ENCODE peak calls at places on chromosomes 7 and 10, in eight cellular contexts. Q is B cell, F is tibial nerve, A is A549, N is HFFc6, R is gastrocnemius medialis, T is iris pigment epithelial cell, W is HCEC 1CT. M is an unnamed sample.

GRCh38 chr7:105015631-105015965 is 1.6 kb downstream of the KMT2E start:
- DNase-seq in Q (no peak), F (peak), A (no peak), N (no peak), R (peak), T (peak), W (peak), M (peak)

GRCh38 chr7:138752568-138753518 is 45.0 kb upstream of the TMEM213 start:
- DNase-seq in Q (no peak), F (peak), A (peak), N (no peak), R (peak), T (no peak), W (no peak), M (peak)

GRCh38 chr7:20213378-20213777 is 3.8 kb downstream of the MACC1 start:
- DNase-seq in Q (no peak), F (no peak), A (no peak), N (no peak), R (no peak), T (no peak), W (no peak), M (no peak)

GRCh38 chr7:36723951-36724664 is at the start of gene AOAH:
- DNase-seq in Q (peak), F (peak), A (no peak), N (no peak), R (peak), T (no peak), W (no peak), M (no peak)

GRCh38 chr7:130926021-130926691 is 192.1 kb upstream of the KLF14 start:
- DNase-seq in Q (no peak), F (no peak), A (no peak), N (no peak), R (no peak), T (no peak), W (no peak), M (no peak)

GRCh38 chr10:8417631-8418030 is 363.1 kb downstream of the GATA3 start:
- DNase-seq in Q (no peak), F (no peak), A (no peak), N (no peak), R (no peak), T (no peak), W (no peak), M (no peak)

GRCh38 chr10:110739811-110740271 is 95.7 kb downstream of the RBM20 start:
- DNase-seq in Q (no peak), F (no peak), A (no peak), N (no peak), R (no peak), T (peak), W (no peak), M (no peak)

GRCh38 chr7:44797329-44798258 is 1.1 kb downstream of the PPIA start:
- DNase-seq in Q (peak), F (peak), A (peak), N (peak), R (peak), T (peak), W (peak), M (peak)

GRCh38 chr7:141876371-141876770 is 35.1 kb upstream of the PRSS37 start:
- DNase-seq in Q (no peak), F (no peak), A (no peak), N (no peak), R (no peak), T (no peak), W (no peak), M (no peak)

GRCh38 chr10:13587367-13587766 is 602 bp downstream of the PRPF18 start:
- DNase-seq in Q (no peak), F (no peak), A (no peak), N (no peak), R (peak), T (peak), W (no peak), M (peak)

GRCh38 chr10:113762083-113762482 is 10.6 kb downstream of the PLEKHS1 start:
- DNase-seq in Q (no peak), F (no peak), A (no peak), N (no peak), R (no peak), T (no peak), W (no peak), M (no peak)

GRCh38 chr7:7099584-7100014 is 82.7 kb upstream of the C1GALT1 start:
- DNase-seq in Q (no peak), F (peak), A (peak), N (peak), R (peak), T (peak), W (peak), M (peak)

GRCh38 chr7:93194368-93194767 is 31.9 kb downstream of the HEPACAM2 start:
- DNase-seq in Q (no peak), F (no peak), A (no peak), N (peak), R (no peak), T (peak), W (peak), M (peak)

GRCh38 chr7:71429116-71429515 is 297.2 kb downstream of the GALNT17 start:
- DNase-seq in Q (no peak), F (no peak), A (no peak), N (no peak), R (no peak), T (no peak), W (no peak), M (no peak)

GRCh38 chr10:124165311-124165710 is 71.9 kb upstream of the CHST15 start:
- DNase-seq in Q (no peak), F (no peak), A (no peak), N (no peak), R (no peak), T (no peak), W (no peak), M (no peak)

GRCh38 chr10:89805599-89806013 is 104.2 kb downstream of the KIF20B start:
- DNase-seq in Q (no peak), F (no peak), A (no peak), N (no peak), R (no peak), T (no peak), W (no peak), M (no peak)

GRCh38 chr7:95434501-95435421 is at the start of gene PON2:
- DNase-seq in Q (peak), F (peak), A (peak), N (peak), R (peak), T (peak), W (peak), M (peak)

GRCh38 chr10:209357-209756 is 74.1 kb downstream of the ZMYND11 start:
- DNase-seq in Q (no peak), F (no peak), A (no peak), N (no peak), R (no peak), T (peak), W (peak), M (peak)

GRCh38 chr10:71741029-71741428 is 21.5 kb upstream of the C10orf105 start:
- DNase-seq in Q (no peak), F (no peak), A (no peak), N (no peak), R (no peak), T (no peak), W (no peak), M (no peak)

GRCh38 chr10:62433181-62433692 is 59.1 kb downstream of the ZNF365 start:
- DNase-seq in Q (no peak), F (peak), A (peak), N (peak), R (peak), T (peak), W (peak), M (peak)

GRCh38 chr7:80207501-80207900 is 72.9 kb downstream of the GNAI1 start:
- DNase-seq in Q (no peak), F (no peak), A (no peak), N (no peak), R (no peak), T (no peak), W (no peak), M (peak)

M was measured in LHCN-M2.